ENCODE peak calls at places on chromosomes 11 and 22, in four cellular contexts. One of them, this sample, is unnamed.

GRCh38 chr11:118098996-118099837 is 12.5 kb upstream of the SMIM35 start:
- DNase-seq in stimulated activated CD4-positive, alpha-beta T cell treated with anti-CD3 and anti-CD28 coated beads, Interleukin-1b, Interleukin-23, amount 100 ng/mL, for 48 hours: no peak
- DNase-seq in CD8-positive, alpha-beta T cell: no peak
- DNase-seq in SW 1271: no peak
- DNase-seq in this sample: no peak

GRCh38 chr22:41028841-41029240 is 63.6 kb upstream of the EP300 start:
- DNase-seq in stimulated activated CD4-positive, alpha-beta T cell treated with anti-CD3 and anti-CD28 coated beads, Interleukin-1b, Interleukin-23, amount 100 ng/mL, for 48 hours: no peak
- DNase-seq in CD8-positive, alpha-beta T cell: no peak
- DNase-seq in SW 1271: no peak
- DNase-seq in this sample: peak

GRCh38 chr11:83726316-83726715 is 440.1 kb upstream of the CCDC90B start:
- DNase-seq in stimulated activated CD4-positive, alpha-beta T cell treated with anti-CD3 and anti-CD28 coated beads, Interleukin-1b, Interleukin-23, amount 100 ng/mL, for 48 hours: no peak
- DNase-seq in CD8-positive, alpha-beta T cell: no peak
- DNase-seq in SW 1271: no peak
- DNase-seq in this sample: no peak

GRCh38 chr11:36500315-36500721 is 9.8 kb downstream of the TRAF6 start:
- DNase-seq in stimulated activated CD4-positive, alpha-beta T cell treated with anti-CD3 and anti-CD28 coated beads, Interleukin-1b, Interleukin-23, amount 100 ng/mL, for 48 hours: no peak
- DNase-seq in CD8-positive, alpha-beta T cell: no peak
- DNase-seq in SW 1271: peak
- DNase-seq in this sample: peak

GRCh38 chr11:47786373-47786772 is 19.2 kb upstream of the FNBP4 start:
- DNase-seq in stimulated activated CD4-positive, alpha-beta T cell treated with anti-CD3 and anti-CD28 coated beads, Interleukin-1b, Interleukin-23, amount 100 ng/mL, for 48 hours: no peak
- DNase-seq in CD8-positive, alpha-beta T cell: no peak
- DNase-seq in SW 1271: no peak
- DNase-seq in this sample: no peak

GRCh38 chr11:59191899-59192298 is 20.0 kb downstream of the DTX4 start:
- DNase-seq in stimulated activated CD4-positive, alpha-beta T cell treated with anti-CD3 and anti-CD28 coated beads, Interleukin-1b, Interleukin-23, amount 100 ng/mL, for 48 hours: no peak
- DNase-seq in CD8-positive, alpha-beta T cell: no peak
- DNase-seq in SW 1271: no peak
- DNase-seq in this sample: no peak

GRCh38 chr11:8732748-8733241 is 50.2 kb downstream of the RPL27A start:
- DNase-seq in stimulated activated CD4-positive, alpha-beta T cell treated with anti-CD3 and anti-CD28 coated beads, Interleukin-1b, Interleukin-23, amount 100 ng/mL, for 48 hours: no peak
- DNase-seq in CD8-positive, alpha-beta T cell: no peak
- DNase-seq in SW 1271: no peak
- DNase-seq in this sample: no peak

GRCh38 chr22:28025333-28025732 is 106.3 kb upstream of the PITPNB start:
- DNase-seq in stimulated activated CD4-positive, alpha-beta T cell treated with anti-CD3 and anti-CD28 coated beads, Interleukin-1b, Interleukin-23, amount 100 ng/mL, for 48 hours: no peak
- DNase-seq in CD8-positive, alpha-beta T cell: no peak
- DNase-seq in SW 1271: no peak
- DNase-seq in this sample: no peak

GRCh38 chr22:22380098-22381030 is 128.2 kb downstream of the ZNF280B start:
- DNase-seq in stimulated activated CD4-positive, alpha-beta T cell treated with anti-CD3 and anti-CD28 coated beads, Interleukin-1b, Interleukin-23, amount 100 ng/mL, for 48 hours: no peak
- DNase-seq in CD8-positive, alpha-beta T cell: no peak
- DNase-seq in SW 1271: no peak
- DNase-seq in this sample: peak

GRCh38 chr11:44848203-44848962 is 102.3 kb downstream of the TP53I11 start:
- DNase-seq in stimulated activated CD4-positive, alpha-beta T cell treated with anti-CD3 and anti-CD28 coated beads, Interleukin-1b, Interleukin-23, amount 100 ng/mL, for 48 hours: no peak
- DNase-seq in CD8-positive, alpha-beta T cell: no peak
- DNase-seq in SW 1271: no peak
- DNase-seq in this sample: no peak

GRCh38 chr11:34640050-34640971 is 19.4 kb downstream of the EHF start:
- DNase-seq in stimulated activated CD4-positive, alpha-beta T cell treated with anti-CD3 and anti-CD28 coated beads, Interleukin-1b, Interleukin-23, amount 100 ng/mL, for 48 hours: no peak
- DNase-seq in CD8-positive, alpha-beta T cell: no peak
- DNase-seq in SW 1271: no peak
- DNase-seq in this sample: no peak

GRCh38 chr22:45890351-45890635 is 86.7 kb downstream of the WNT7B start:
- DNase-seq in stimulated activated CD4-positive, alpha-beta T cell treated with anti-CD3 and anti-CD28 coated beads, Interleukin-1b, Interleukin-23, amount 100 ng/mL, for 48 hours: no peak
- DNase-seq in CD8-positive, alpha-beta T cell: no peak
- DNase-seq in SW 1271: no peak
- DNase-seq in this sample: no peak

GRCh38 chr11:73218106-73218829 is at the start of gene P2RY2:
- DNase-seq in stimulated activated CD4-positive, alpha-beta T cell treated with anti-CD3 and anti-CD28 coated beads, Interleukin-1b, Interleukin-23, amount 100 ng/mL, for 48 hours: peak
- DNase-seq in CD8-positive, alpha-beta T cell: peak
- DNase-seq in SW 1271: no peak
- DNase-seq in this sample: peak

GRCh38 chr11:9210224-9210921 is 54.8 kb downstream of the DENND5A start:
- DNase-seq in stimulated activated CD4-positive, alpha-beta T cell treated with anti-CD3 and anti-CD28 coated beads, Interleukin-1b, Interleukin-23, amount 100 ng/mL, for 48 hours: no peak
- DNase-seq in CD8-positive, alpha-beta T cell: no peak
- DNase-seq in SW 1271: no peak
- DNase-seq in this sample: no peak

GRCh38 chr11:67345247-67345948 is 7.9 kb downstream of the POLD4 start:
- DNase-seq in stimulated activated CD4-positive, alpha-beta T cell treated with anti-CD3 and anti-CD28 coated beads, Interleukin-1b, Interleukin-23, amount 100 ng/mL, for 48 hours: no peak
- DNase-seq in CD8-positive, alpha-beta T cell: no peak
- DNase-seq in SW 1271: no peak
- DNase-seq in this sample: peak

GRCh38 chr11:2366271-2366670 is 10.8 kb upstream of the CD81 start:
- DNase-seq in stimulated activated CD4-positive, alpha-beta T cell treated with anti-CD3 and anti-CD28 coated beads, Interleukin-1b, Interleukin-23, amount 100 ng/mL, for 48 hours: no peak
- DNase-seq in CD8-positive, alpha-beta T cell: no peak
- DNase-seq in SW 1271: no peak
- DNase-seq in this sample: no peak

GRCh38 chr11:133978816-133979215 is 22.0 kb upstream of the IGSF9B start:
- DNase-seq in stimulated activated CD4-positive, alpha-beta T cell treated with anti-CD3 and anti-CD28 coated beads, Interleukin-1b, Interleukin-23, amount 100 ng/mL, for 48 hours: no peak
- DNase-seq in CD8-positive, alpha-beta T cell: no peak
- DNase-seq in SW 1271: no peak
- DNase-seq in this sample: no peak

GRCh38 chr11:34266987-34267386 is 90.8 kb downstream of the ABTB2 start:
- DNase-seq in stimulated activated CD4-positive, alpha-beta T cell treated with anti-CD3 and anti-CD28 coated beads, Interleukin-1b, Interleukin-23, amount 100 ng/mL, for 48 hours: no peak
- DNase-seq in CD8-positive, alpha-beta T cell: no peak
- DNase-seq in SW 1271: no peak
- DNase-seq in this sample: no peak

GRCh38 chr11:94186342-94187203 is 57.9 kb downstream of the PANX1 start:
- DNase-seq in stimulated activated CD4-positive, alpha-beta T cell treated with anti-CD3 and anti-CD28 coated beads, Interleukin-1b, Interleukin-23, amount 100 ng/mL, for 48 hours: no peak
- DNase-seq in CD8-positive, alpha-beta T cell: no peak
- DNase-seq in SW 1271: no peak
- DNase-seq in this sample: no peak

GRCh38 chr11:10117709-10118341 is 176.2 kb downstream of the SBF2 start:
- DNase-seq in stimulated activated CD4-positive, alpha-beta T cell treated with anti-CD3 and anti-CD28 coated beads, Interleukin-1b, Interleukin-23, amount 100 ng/mL, for 48 hours: no peak
- DNase-seq in CD8-positive, alpha-beta T cell: no peak
- DNase-seq in SW 1271: no peak
- DNase-seq in this sample: no peak

GRCh38 chr22:47929073-47929472 is 1166.6 kb downstream of the TBC1D22A start:
- DNase-seq in stimulated activated CD4-positive, alpha-beta T cell treated with anti-CD3 and anti-CD28 coated beads, Interleukin-1b, Interleukin-23, amount 100 ng/mL, for 48 hours: no peak
- DNase-seq in CD8-positive, alpha-beta T cell: no peak
- DNase-seq in SW 1271: no peak
- DNase-seq in this sample: peak

GRCh38 chr11:27603376-27603775 is 96.8 kb upstream of the LIN7C start:
- DNase-seq in stimulated activated CD4-positive, alpha-beta T cell treated with anti-CD3 and anti-CD28 coated beads, Interleukin-1b, Interleukin-23, amount 100 ng/mL, for 48 hours: no peak
- DNase-seq in CD8-positive, alpha-beta T cell: no peak
- DNase-seq in SW 1271: no peak
- DNase-seq in this sample: no peak

GRCh38 chr11:93131709-93132108 is 66.1 kb downstream of the SLC36A4 start:
- DNase-seq in stimulated activated CD4-positive, alpha-beta T cell treated with anti-CD3 and anti-CD28 coated beads, Interleukin-1b, Interleukin-23, amount 100 ng/mL, for 48 hours: no peak
- DNase-seq in CD8-positive, alpha-beta T cell: no peak
- DNase-seq in SW 1271: no peak
- DNase-seq in this sample: no peak

GRCh38 chr11:462107-462890 is 12.2 kb downstream of the PTDSS2 start:
- DNase-seq in stimulated activated CD4-positive, alpha-beta T cell treated with anti-CD3 and anti-CD28 coated beads, Interleukin-1b, Interleukin-23, amount 100 ng/mL, for 48 hours: no peak
- DNase-seq in CD8-positive, alpha-beta T cell: no peak
- DNase-seq in SW 1271: no peak
- DNase-seq in this sample: no peak

GRCh38 chr22:29316429-29316828 is 932 bp upstream of the RASL10A start:
- DNase-seq in stimulated activated CD4-positive, alpha-beta T cell treated with anti-CD3 and anti-CD28 coated beads, Interleukin-1b, Interleukin-23, amount 100 ng/mL, for 48 hours: no peak
- DNase-seq in CD8-positive, alpha-beta T cell: no peak
- DNase-seq in SW 1271: no peak
- DNase-seq in this sample: no peak

GRCh38 chr11:114848027-114848426 is 169.7 kb downstream of the NXPE2 start:
- DNase-seq in stimulated activated CD4-positive, alpha-beta T cell treated with anti-CD3 and anti-CD28 coated beads, Interleukin-1b, Interleukin-23, amount 100 ng/mL, for 48 hours: no peak
- DNase-seq in CD8-positive, alpha-beta T cell: no peak
- DNase-seq in SW 1271: no peak
- DNase-seq in this sample: no peak

GRCh38 chr11:44219830-44220778 is 89.8 kb downstream of the ALX4 start:
- DNase-seq in stimulated activated CD4-positive, alpha-beta T cell treated with anti-CD3 and anti-CD28 coated beads, Interleukin-1b, Interleukin-23, amount 100 ng/mL, for 48 hours: no peak
- DNase-seq in CD8-positive, alpha-beta T cell: no peak
- DNase-seq in SW 1271: no peak
- DNase-seq in this sample: no peak

GRCh38 chr11:47573321-47573720 is 5.4 kb downstream of the KBTBD4 start:
- DNase-seq in stimulated activated CD4-positive, alpha-beta T cell treated with anti-CD3 and anti-CD28 coated beads, Interleukin-1b, Interleukin-23, amount 100 ng/mL, for 48 hours: no peak
- DNase-seq in CD8-positive, alpha-beta T cell: no peak
- DNase-seq in SW 1271: no peak
- DNase-seq in this sample: no peak

GRCh38 chr11:61833478-61833877 is 5.4 kb downstream of the FADS2 start:
- DNase-seq in stimulated activated CD4-positive, alpha-beta T cell treated with anti-CD3 and anti-CD28 coated beads, Interleukin-1b, Interleukin-23, amount 100 ng/mL, for 48 hours: no peak
- DNase-seq in CD8-positive, alpha-beta T cell: no peak
- DNase-seq in SW 1271: no peak
- DNase-seq in this sample: no peak

GRCh38 chr22:30863161-30863833 is 105.3 kb downstream of the MORC2 start:
- DNase-seq in stimulated activated CD4-positive, alpha-beta T cell treated with anti-CD3 and anti-CD28 coated beads, Interleukin-1b, Interleukin-23, amount 100 ng/mL, for 48 hours: no peak
- DNase-seq in CD8-positive, alpha-beta T cell: no peak
- DNase-seq in SW 1271: no peak
- DNase-seq in this sample: no peak